ENCODE peak calls at places on chromosomes 6 and 20, in four cellular contexts. One of them, this sample, is unnamed.

GRCh38 chr6:28634758-28635546 is 109.3 kb downstream of the GPX5 start:
- DNase-seq in astrocyte of the cerebellum: no peak
- DNase-seq in tibial artery: no peak
- DNase-seq in mesothelial cell of epicardium: no peak
- DNase-seq in this sample: no peak

GRCh38 chr20:40961686-40962640 is 66.7 kb upstream of the TOP1 start:
- DNase-seq in astrocyte of the cerebellum: no peak
- DNase-seq in tibial artery: no peak
- DNase-seq in mesothelial cell of epicardium: no peak
- DNase-seq in this sample: no peak

GRCh38 chr6:41454189-41454789 is 91.9 kb upstream of the FOXP4 start:
- DNase-seq in mesothelial cell of epicardium: no peak
- DNase-seq in tibial artery: no peak
- DNase-seq in astrocyte of the cerebellum: no peak
- DNase-seq in this sample: no peak

GRCh38 chr20:14434379-14435136 is 97.1 kb upstream of the FLRT3 start:
- DNase-seq in tibial artery: no peak
- DNase-seq in mesothelial cell of epicardium: no peak
- DNase-seq in astrocyte of the cerebellum: no peak
- DNase-seq in this sample: no peak

GRCh38 chr6:43604174-43604573 is 24.9 kb downstream of the GTPBP2 start:
- DNase-seq in astrocyte of the cerebellum: peak
- DNase-seq in tibial artery: no peak
- DNase-seq in mesothelial cell of epicardium: no peak
- DNase-seq in this sample: no peak

GRCh38 chr6:27049863-27050781 is 197.4 kb upstream of the PRSS16 start:
- DNase-seq in tibial artery: no peak
- DNase-seq in mesothelial cell of epicardium: no peak
- DNase-seq in astrocyte of the cerebellum: no peak
- DNase-seq in this sample: no peak

GRCh38 chr6:108872001-108872974 is 24.1 kb downstream of the ARMC2 start:
- DNase-seq in mesothelial cell of epicardium: no peak
- DNase-seq in tibial artery: no peak
- DNase-seq in astrocyte of the cerebellum: no peak
- DNase-seq in this sample: peak

GRCh38 chr20:63782051-63782471 is 42.5 kb downstream of the SLC2A4RG start:
- DNase-seq in astrocyte of the cerebellum: no peak
- DNase-seq in mesothelial cell of epicardium: no peak
- DNase-seq in tibial artery: no peak
- DNase-seq in this sample: no peak

GRCh38 chr6:166490671-166491500 is 95.6 kb downstream of the RAMACL start:
- DNase-seq in mesothelial cell of epicardium: no peak
- DNase-seq in astrocyte of the cerebellum: peak
- DNase-seq in tibial artery: no peak
- DNase-seq in this sample: no peak

GRCh38 chr6:30889138-30889885 is 5.0 kb downstream of the DDR1 start:
- DNase-seq in tibial artery: no peak
- DNase-seq in mesothelial cell of epicardium: no peak
- DNase-seq in astrocyte of the cerebellum: no peak
- DNase-seq in this sample: no peak

GRCh38 chr6:17393335-17394191 is at the start of gene CAP2:
- DNase-seq in astrocyte of the cerebellum: no peak
- DNase-seq in mesothelial cell of epicardium: peak
- DNase-seq in tibial artery: peak
- DNase-seq in this sample: no peak

GRCh38 chr6:150894935-150895686 is 29.6 kb downstream of the MTHFD1L start:
- DNase-seq in tibial artery: no peak
- DNase-seq in astrocyte of the cerebellum: peak
- DNase-seq in mesothelial cell of epicardium: no peak
- DNase-seq in this sample: no peak

GRCh38 chr6:112437053-112437452 is 89.9 kb downstream of the RFPL4B start:
- DNase-seq in astrocyte of the cerebellum: no peak
- DNase-seq in tibial artery: no peak
- DNase-seq in mesothelial cell of epicardium: no peak
- DNase-seq in this sample: no peak

GRCh38 chr6:89597988-89598387 is 40.6 kb downstream of the LYRM2 start:
- DNase-seq in mesothelial cell of epicardium: no peak
- DNase-seq in astrocyte of the cerebellum: peak
- DNase-seq in tibial artery: no peak
- DNase-seq in this sample: no peak

GRCh38 chr6:170032706-170033309 is 258.1 kb downstream of the DLL1 start:
- DNase-seq in mesothelial cell of epicardium: peak
- DNase-seq in tibial artery: peak
- DNase-seq in astrocyte of the cerebellum: no peak
- DNase-seq in this sample: peak

GRCh38 chr6:110853754-110854477 is 20.7 kb upstream of the AMD1 start:
- DNase-seq in mesothelial cell of epicardium: no peak
- DNase-seq in astrocyte of the cerebellum: no peak
- DNase-seq in tibial artery: no peak
- DNase-seq in this sample: no peak

GRCh38 chr6:163392533-163392932 is 22.0 kb upstream of the QKI start:
- DNase-seq in mesothelial cell of epicardium: no peak
- DNase-seq in tibial artery: peak
- DNase-seq in astrocyte of the cerebellum: no peak
- DNase-seq in this sample: no peak

GRCh38 chr6:43434001-43434400 is 6.7 kb downstream of the ABCC10 start:
- DNase-seq in tibial artery: no peak
- DNase-seq in mesothelial cell of epicardium: no peak
- DNase-seq in astrocyte of the cerebellum: no peak
- DNase-seq in this sample: no peak

GRCh38 chr20:17615645-17616479 is 46.0 kb downstream of the DSTN start:
- DNase-seq in tibial artery: peak
- DNase-seq in mesothelial cell of epicardium: no peak
- DNase-seq in astrocyte of the cerebellum: no peak
- DNase-seq in this sample: no peak

GRCh38 chr6:133889557-133890301 is 816 bp downstream of the TCF21 start:
- DNase-seq in mesothelial cell of epicardium: no peak
- DNase-seq in tibial artery: no peak
- DNase-seq in astrocyte of the cerebellum: no peak
- DNase-seq in this sample: no peak

GRCh38 chr6:22147983-22148797 is 148.6 kb downstream of the PRL start:
- DNase-seq in tibial artery: no peak
- DNase-seq in mesothelial cell of epicardium: no peak
- DNase-seq in astrocyte of the cerebellum: peak
- DNase-seq in this sample: no peak

GRCh38 chr6:120405947-120406346 is 928.3 kb downstream of the TBC1D32 start:
- DNase-seq in tibial artery: no peak
- DNase-seq in astrocyte of the cerebellum: no peak
- DNase-seq in mesothelial cell of epicardium: no peak
- DNase-seq in this sample: no peak

GRCh38 chr20:59752101-59752586 is 147.8 kb downstream of the PHACTR3 start:
- DNase-seq in tibial artery: no peak
- DNase-seq in mesothelial cell of epicardium: no peak
- DNase-seq in astrocyte of the cerebellum: no peak
- DNase-seq in this sample: no peak

GRCh38 chr6:70377372-70377771 is 35.9 kb upstream of the FAM135A start:
- DNase-seq in mesothelial cell of epicardium: no peak
- DNase-seq in tibial artery: no peak
- DNase-seq in astrocyte of the cerebellum: no peak
- DNase-seq in this sample: no peak

GRCh38 chr6:70375166-70375565 is 38.1 kb upstream of the FAM135A start:
- DNase-seq in tibial artery: no peak
- DNase-seq in astrocyte of the cerebellum: no peak
- DNase-seq in mesothelial cell of epicardium: no peak
- DNase-seq in this sample: no peak

GRCh38 chr6:70379473-70380013 is 33.8 kb upstream of the FAM135A start:
- DNase-seq in mesothelial cell of epicardium: no peak
- DNase-seq in astrocyte of the cerebellum: no peak
- DNase-seq in tibial artery: no peak
- DNase-seq in this sample: no peak

GRCh38 chr6:70376628-70377027 is 36.7 kb upstream of the FAM135A start:
- DNase-seq in mesothelial cell of epicardium: no peak
- DNase-seq in tibial artery: no peak
- DNase-seq in astrocyte of the cerebellum: no peak
- DNase-seq in this sample: no peak

DNA sequence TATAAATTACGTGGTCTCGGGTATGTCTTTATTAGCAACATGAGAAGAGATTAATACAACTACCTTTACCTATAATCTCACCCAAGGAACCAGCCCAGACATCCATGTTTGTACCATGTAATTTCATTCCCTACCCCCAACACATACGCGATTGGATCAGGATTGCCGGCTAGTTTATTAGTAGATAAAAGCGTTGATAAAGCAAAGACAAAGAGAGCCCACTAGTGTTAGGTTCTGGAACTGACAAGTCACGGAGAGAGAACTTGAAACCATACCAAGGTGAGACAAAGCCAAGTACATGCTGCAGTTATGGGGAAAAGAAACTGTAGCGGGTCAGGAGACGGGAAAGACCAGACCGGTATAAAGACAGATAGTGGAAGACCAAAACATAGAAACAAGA is 37.4 kb upstream of the FAM135A start:
- DNase-seq in astrocyte of the cerebellum: no peak
- DNase-seq in mesothelial cell of epicardium: no peak
- DNase-seq in tibial artery: no peak
- DNase-seq in this sample: no peak
- TF ChIP-seq CTCF in astrocyte of the cerebellum: no peak
- TF ChIP-seq CTCF in mesothelial cell of epicardium: no peak
- TF ChIP-seq CTCF in tibial artery: no peak
- TF ChIP-seq CTCF in this sample: no peak

DNA sequence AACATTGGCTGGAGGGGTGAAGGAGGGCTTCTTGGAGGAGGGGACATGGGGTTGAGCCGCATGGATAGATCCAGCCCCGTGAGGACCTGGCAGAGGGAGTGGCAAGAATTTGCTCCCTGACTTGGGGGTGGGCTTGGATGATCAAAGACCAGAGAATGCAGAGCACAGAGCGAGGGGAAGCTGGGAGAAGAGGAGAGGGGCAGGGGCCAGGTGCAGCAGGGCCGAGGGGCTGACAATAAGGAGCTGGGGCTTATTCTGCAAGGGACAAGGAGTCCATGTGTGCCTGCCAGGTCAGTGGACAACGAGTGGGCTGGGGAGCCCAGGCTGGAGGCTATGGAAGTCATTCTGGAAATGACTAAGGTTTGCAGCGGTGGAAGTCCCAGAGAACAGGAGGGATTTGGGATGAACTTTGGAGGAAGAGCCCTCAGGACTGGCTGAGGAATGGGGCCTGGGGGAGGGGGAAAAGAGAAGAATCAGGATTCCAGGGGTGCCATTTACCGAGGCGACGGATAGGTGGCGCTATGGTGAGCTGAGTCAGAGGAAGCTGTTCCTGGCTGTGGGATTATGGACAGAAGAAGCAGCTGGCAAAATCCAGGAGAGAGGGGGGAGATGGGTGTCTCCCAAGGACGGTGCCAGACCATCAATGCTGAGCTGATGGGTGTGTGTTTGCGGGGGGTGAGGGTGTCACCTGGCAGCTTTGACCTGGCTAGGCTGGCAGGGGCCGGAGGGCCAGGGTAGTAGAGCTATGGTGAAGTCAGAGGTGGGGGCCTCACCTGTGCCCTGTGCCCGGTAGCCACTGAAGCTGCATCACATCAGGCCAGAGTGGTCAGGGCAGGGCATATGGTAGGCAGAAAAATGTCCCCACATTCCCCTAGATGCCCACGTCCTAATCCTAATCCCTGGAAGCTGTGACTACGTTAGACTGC is 7.8 kb downstream of the KCNG1 start:
- DNase-seq in tibial artery: no peak
- DNase-seq in mesothelial cell of epicardium: no peak
- DNase-seq in astrocyte of the cerebellum: peak
- DNase-seq in this sample: no peak
- TF ChIP-seq CTCF in tibial artery: peak
- TF ChIP-seq CTCF in mesothelial cell of epicardium: peak
- TF ChIP-seq CTCF in astrocyte of the cerebellum: peak
- TF ChIP-seq CTCF in this sample: no peak

GRCh38 chr20:46324379-46324778 is 16.1 kb upstream of the CDH22 start:
- DNase-seq in mesothelial cell of epicardium: no peak
- DNase-seq in tibial artery: no peak
- DNase-seq in astrocyte of the cerebellum: no peak
- DNase-seq in this sample: no peak

GRCh38 chr20:46325788-46326472 is 17.6 kb upstream of the CDH22 start:
- DNase-seq in astrocyte of the cerebellum: no peak
- DNase-seq in tibial artery: no peak
- DNase-seq in mesothelial cell of epicardium: no peak
- DNase-seq in this sample: no peak

GRCh38 chr20:46323557-46323956 is 15.3 kb upstream of the CDH22 start:
- DNase-seq in tibial artery: no peak
- DNase-seq in astrocyte of the cerebellum: no peak
- DNase-seq in mesothelial cell of epicardium: no peak
- DNase-seq in this sample: no peak

GRCh38 chr20:46327557-46327956 is 19.3 kb upstream of the CDH22 start:
- DNase-seq in astrocyte of the cerebellum: no peak
- DNase-seq in tibial artery: no peak
- DNase-seq in mesothelial cell of epicardium: no peak
- DNase-seq in this sample: no peak

DNA sequence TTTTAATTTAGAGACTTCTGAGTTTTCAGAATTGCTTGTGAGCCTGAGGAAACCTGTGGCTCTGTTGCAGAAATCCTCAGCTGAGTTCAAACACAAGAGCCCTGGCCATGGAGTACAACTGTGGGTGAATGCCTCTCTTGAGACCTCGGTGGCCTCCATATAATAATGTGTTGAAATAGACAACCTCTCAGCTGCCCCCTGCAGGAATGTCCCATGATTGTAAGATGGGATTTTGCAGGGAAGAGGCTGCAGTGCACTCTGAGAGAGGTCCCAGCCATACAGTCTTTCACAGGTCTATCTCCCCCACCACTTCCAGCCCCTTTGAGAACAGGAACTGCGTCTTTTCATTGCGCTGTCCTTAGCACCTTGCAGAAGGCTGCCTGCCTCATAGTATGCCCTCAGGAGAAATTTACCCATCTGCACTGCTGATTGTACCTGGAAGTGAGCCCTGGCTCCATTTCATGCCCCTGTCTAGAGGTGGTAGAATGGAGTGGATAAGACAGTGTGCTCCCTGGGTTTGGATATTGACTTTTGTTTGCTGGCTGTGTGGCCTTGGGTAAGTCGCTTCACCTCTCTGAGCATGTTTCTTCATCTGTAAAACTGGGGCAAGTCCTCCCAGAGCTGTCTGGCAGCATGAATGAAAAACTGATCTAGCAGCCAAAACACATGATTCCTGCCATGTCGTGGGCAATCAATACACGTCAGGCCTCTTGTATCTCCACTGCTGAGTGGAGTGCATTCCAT is 16.8 kb upstream of the CDH22 start:
- DNase-seq in tibial artery: no peak
- DNase-seq in mesothelial cell of epicardium: no peak
- DNase-seq in astrocyte of the cerebellum: no peak
- DNase-seq in this sample: no peak
- TF ChIP-seq CTCF in tibial artery: no peak
- TF ChIP-seq CTCF in mesothelial cell of epicardium: peak
- TF ChIP-seq CTCF in astrocyte of the cerebellum: peak
- TF ChIP-seq CTCF in this sample: no peak

DNA sequence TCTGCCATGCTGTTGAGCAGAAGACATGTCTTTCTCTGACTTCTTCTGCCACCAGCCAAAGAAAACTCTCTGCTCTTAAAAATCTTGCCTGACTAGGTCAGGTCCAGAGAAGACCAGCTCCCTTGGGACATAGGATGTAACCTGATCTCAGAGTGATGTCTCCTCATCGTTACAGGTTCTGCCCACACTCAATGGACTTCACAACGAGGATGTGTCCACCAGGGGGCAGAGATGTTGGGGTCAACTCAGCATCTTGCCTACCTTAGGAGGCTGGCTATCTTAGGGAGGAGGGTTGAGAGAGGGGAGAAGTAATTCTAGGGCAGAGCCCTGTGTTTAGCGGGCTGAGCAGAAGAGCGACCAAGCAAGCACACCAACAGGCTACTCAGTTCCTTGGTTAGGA is 207.6 kb upstream of the CDH4 start:
- DNase-seq in mesothelial cell of epicardium: no peak
- DNase-seq in astrocyte of the cerebellum: no peak
- DNase-seq in tibial artery: no peak
- DNase-seq in this sample: no peak
- TF ChIP-seq CTCF in mesothelial cell of epicardium: peak
- TF ChIP-seq CTCF in astrocyte of the cerebellum: no peak
- TF ChIP-seq CTCF in tibial artery: no peak
- TF ChIP-seq CTCF in this sample: no peak

This sample was measured in natural killer cell.